ENCODE peak calls at places on chromosomes 7 and 10, in seven cellular contexts. W is omental fat pad; R is activated naive CD4-positive, alpha-beta T cell; O is NT2/D1; P is activated T-cell treated with anti-CD3 and anti-CD28 coated beads for 1 hour; N is cardiac muscle cell; Q is heart right ventricle. F is an unnamed sample.

GRCh38 chr10:43963793-43964425 is 315.2 kb upstream of the ZNF32 start:
- DNase-seq in W (no peak), P (no peak), R (no peak), N (no peak), O (no peak), Q (no peak), F (no peak)

GRCh38 chr10:84523509-84523908 is 195.1 kb downstream of the CCSER2 start:
- DNase-seq in W (no peak), Q (no peak), O (no peak), R (no peak), P (no peak), N (peak; percentile 37), F (no peak)

GRCh38 chr7:6246257-6246917 is 26.0 kb downstream of the CYTH3 start:
- DNase-seq in O (no peak), Q (no peak), W (no peak), P (no peak), N (no peak), R (no peak), F (no peak)

GRCh38 chr10:78895469-78895868 is 173.3 kb upstream of the ZMIZ1 start:
- DNase-seq in N (no peak), R (no peak), Q (no peak), W (no peak), O (no peak), P (no peak), F (no peak)

GRCh38 chr10:7162331-7162730 is 248.5 kb downstream of the SFMBT2 start:
- DNase-seq in Q (no peak), R (no peak), W (no peak), N (no peak), P (no peak), O (no peak), F (no peak)

GRCh38 chr7:30984359-30985107 is 20.8 kb downstream of the GHRHR start:
- DNase-seq in P (no peak), R (no peak), O (peak; percentile 97), Q (no peak), N (no peak), W (no peak), F (no peak)

GRCh38 chr10:86022906-86023305 is 343.7 kb downstream of the GRID1 start:
- DNase-seq in W (no peak), O (no peak), P (no peak), Q (no peak), R (no peak), N (no peak), F (no peak)

GRCh38 chr10:28837613-28838390 is 160.5 kb downstream of the BAMBI start:
- DNase-seq in N (no peak), Q (no peak), R (no peak), P (no peak), O (no peak), W (no peak), F (no peak)

GRCh38 chr10:12501851-12502525 is 152.6 kb downstream of the CAMK1D start:
- DNase-seq in O (no peak), P (no peak), N (no peak), W (no peak), R (no peak), Q (no peak), F (no peak)

F was measured in germinal center.